ENCODE peak calls at places on chromosome 1, in seven cellular contexts. U is body of pancreas, V is AG10803, A is mesothelial cell of epicardium, B is GM23338, P is GM12865, G is esophagus squamous epithelium. C is an unnamed sample.

GRCh38 chr1:89953072-89953626 is 41.8 kb upstream of the ZNF326 start:
- DNase-seq in U (peak), V (peak), A (no peak), B (peak), P (peak), G (no peak), C (no peak)

GRCh38 chr1:43031316-43032203 is 72.9 kb upstream of the SLC2A1 start:
- DNase-seq in U (no peak), V (no peak), A (no peak), B (no peak), P (no peak), G (no peak), C (no peak)

GRCh38 chr1:55209247-55209646 is 5.9 kb downstream of the USP24 start:
- DNase-seq in U (no peak), V (no peak), A (no peak), B (peak), P (peak), G (no peak), C (no peak)

GRCh38 chr1:23904748-23905357 is 8.3 kb downstream of the CNR2 start:
- DNase-seq in U (no peak), V (no peak), A (no peak), B (no peak), P (peak), G (no peak), C (no peak)

GRCh38 chr1:205275133-205275532 is 46.4 kb downstream of the NUAK2 start:
- DNase-seq in U (peak), V (no peak), A (no peak), B (no peak), P (no peak), G (no peak), C (no peak)

GRCh38 chr1:8343464-8344001 is 25.6 kb downstream of the SLC45A1 start:
- DNase-seq in U (peak), V (peak), A (no peak), B (no peak), P (no peak), G (no peak), C (no peak)

GRCh38 chr1:58774027-58774426 is 9.8 kb downstream of the JUN start:
- DNase-seq in U (no peak), V (no peak), A (no peak), B (no peak), P (no peak), G (no peak), C (no peak)

GRCh38 chr1:18681423-18681835 is 50.8 kb downstream of the PAX7 start:
- DNase-seq in U (no peak), V (peak), A (no peak), B (peak), P (peak), G (no peak), C (no peak)

GRCh38 chr1:59564192-59564891 is 250.4 kb upstream of the HOOK1 start:
- DNase-seq in U (no peak), V (peak), A (no peak), B (no peak), P (no peak), G (no peak), C (no peak)

GRCh38 chr1:224996266-224996665 is 66.8 kb downstream of the DNAH14 start:
- DNase-seq in U (no peak), V (no peak), A (no peak), B (no peak), P (no peak), G (no peak), C (no peak)

GRCh38 chr1:165763442-165763841 is 5.2 kb downstream of the TMCO1 start:
- DNase-seq in U (no peak), V (no peak), A (no peak), B (no peak), P (no peak), G (no peak), C (no peak)

GRCh38 chr1:117622726-117623125 is 16.9 kb downstream of the TENT5C start:
- DNase-seq in U (no peak), V (no peak), A (no peak), B (no peak), P (no peak), G (no peak), C (no peak)
- TF ChIP-seq CTCF in U (peak), V (peak), A (no peak), B (no peak), P (no peak), G (no peak), C (no peak)

GRCh38 chr1:65255088-65256050 is 54.0 kb upstream of the DNAJC6 start:
- DNase-seq in U (no peak), V (peak), A (peak), B (peak), P (no peak), G (no peak), C (no peak)

GRCh38 chr1:65250826-65251225 is 58.5 kb upstream of the DNAJC6 start:
- DNase-seq in U (no peak), V (no peak), A (no peak), B (no peak), P (no peak), G (no peak), C (no peak)

GRCh38 chr1:65256860-65257719 is 52.3 kb upstream of the DNAJC6 start:
- DNase-seq in U (no peak), V (no peak), A (no peak), B (no peak), P (no peak), G (no peak), C (no peak)

GRCh38 chr1:65253800-65254319 is 55.5 kb upstream of the DNAJC6 start:
- DNase-seq in U (no peak), V (peak), A (no peak), B (no peak), P (no peak), G (no peak), C (no peak)

DNA sequence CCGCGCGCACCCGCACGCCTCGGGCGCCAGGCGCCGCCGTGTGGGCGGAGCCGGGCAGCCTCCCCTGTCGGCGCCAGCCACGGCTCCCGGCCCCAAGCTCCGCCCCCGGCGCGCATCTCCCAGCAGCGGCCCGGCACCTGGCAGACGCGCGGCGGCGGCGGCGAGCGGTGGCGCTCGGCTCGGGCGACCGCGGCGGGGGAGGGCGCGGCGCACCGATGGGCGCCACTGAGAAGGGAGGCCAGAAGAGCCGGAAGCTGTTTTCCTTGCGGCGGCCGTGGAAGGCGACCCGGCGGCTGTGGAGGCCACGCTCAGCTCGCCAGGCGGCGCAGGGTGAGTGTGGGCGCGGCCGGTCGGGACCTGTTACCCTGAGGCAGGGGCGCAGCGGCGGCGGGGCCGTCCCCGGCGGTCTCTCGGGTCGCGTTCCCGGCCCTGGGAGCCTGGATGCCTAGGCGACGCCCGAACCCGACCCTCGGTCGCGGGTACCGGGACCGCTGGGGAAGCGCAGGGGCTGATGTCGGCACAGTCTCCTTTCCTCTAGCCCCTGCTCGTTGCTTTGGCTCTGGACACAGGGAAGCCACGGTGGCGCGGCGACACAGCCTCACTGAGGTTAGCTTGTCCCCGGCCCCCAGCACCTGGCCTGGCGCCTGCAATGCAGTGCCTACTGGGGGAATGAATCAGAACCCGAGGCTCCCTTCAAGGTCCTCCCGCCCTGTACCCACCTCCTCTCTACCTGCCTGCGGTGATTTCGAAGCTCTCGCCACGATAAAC is 54.8 kb upstream of the DNAJC6 start:
- DNase-seq in U (peak), V (peak), A (peak), B (peak), P (peak), G (no peak), C (peak)
- TF ChIP-seq CTCF in U (no peak), V (peak), A (no peak), B (no peak), P (no peak), G (no peak), C (no peak)

GRCh38 chr1:111989531-111990025 is at the start of gene KCND3:
- DNase-seq in U (peak), V (peak), A (peak), B (peak), P (peak), G (no peak), C (no peak)

GRCh38 chr1:111990026-111990877 is 784 bp upstream of the KCND3 start:
- DNase-seq in U (peak), V (peak), A (peak), B (peak), P (no peak), G (no peak), C (no peak)

GRCh38 chr1:111988743-111989453 is 570 bp downstream of the KCND3 start:
- DNase-seq in U (peak), V (no peak), A (no peak), B (peak), P (no peak), G (no peak), C (no peak)

GRCh38 chr1:111992396-111992985 is 3.0 kb upstream of the KCND3 start:
- DNase-seq in U (no peak), V (no peak), A (no peak), B (no peak), P (no peak), G (no peak), C (no peak)

DNA sequence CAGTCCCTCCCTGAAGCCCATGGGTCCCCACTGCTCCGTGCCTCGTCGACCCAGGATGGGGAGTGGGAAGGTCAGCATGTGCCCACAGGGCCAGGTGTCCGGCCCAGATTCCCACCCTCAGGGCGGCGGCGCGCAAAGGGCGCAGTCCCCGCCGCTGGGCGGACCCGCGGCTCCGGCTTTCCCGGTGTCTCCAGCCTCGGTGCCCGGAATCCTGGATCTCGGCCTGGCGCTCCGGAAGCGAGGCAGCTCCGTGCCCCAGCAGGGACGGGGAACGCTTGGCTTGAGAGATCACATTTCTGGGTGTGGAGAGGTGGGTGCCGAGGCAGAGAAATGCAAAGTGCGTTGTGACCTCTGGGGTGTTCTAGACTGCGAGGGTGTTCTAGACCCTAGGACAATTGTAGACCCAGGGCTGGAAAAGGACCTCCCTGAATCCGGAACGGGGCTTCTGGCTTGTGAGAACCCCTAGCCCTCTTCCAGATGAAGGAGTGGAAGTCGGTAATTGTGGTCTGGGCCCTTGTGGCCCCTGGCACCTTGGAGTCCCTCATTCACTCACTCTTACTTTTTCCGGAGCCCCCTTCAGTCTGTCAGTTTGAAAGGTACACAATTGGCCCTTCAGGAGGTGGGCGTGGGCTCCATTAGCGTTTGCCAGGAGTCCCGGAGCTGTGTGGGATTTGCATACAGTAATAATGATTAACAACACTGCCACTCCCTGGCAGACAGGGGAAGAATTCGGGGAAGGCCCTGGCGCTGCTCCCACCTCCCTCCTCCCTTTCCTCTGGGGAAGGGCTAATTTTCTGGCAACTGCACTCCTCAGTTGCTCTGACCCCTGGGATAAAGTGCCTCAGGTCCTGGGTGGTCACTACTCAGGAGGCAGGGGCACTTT is 1.7 kb upstream of the KCND3 start:
- DNase-seq in U (peak), V (peak), A (peak), B (peak), P (no peak), G (no peak), C (peak)
- TF ChIP-seq CTCF in U (peak), V (peak), A (no peak), B (peak), P (no peak), G (peak), C (no peak)

GRCh38 chr1:201463071-201463552 is 5.9 kb downstream of the PHLDA3 start:
- DNase-seq in U (no peak), V (peak), A (no peak), B (peak), P (no peak), G (no peak), C (no peak)
- TF ChIP-seq CTCF in U (no peak), V (peak), A (no peak), B (peak), P (no peak), G (no peak), C (no peak)

DNA sequence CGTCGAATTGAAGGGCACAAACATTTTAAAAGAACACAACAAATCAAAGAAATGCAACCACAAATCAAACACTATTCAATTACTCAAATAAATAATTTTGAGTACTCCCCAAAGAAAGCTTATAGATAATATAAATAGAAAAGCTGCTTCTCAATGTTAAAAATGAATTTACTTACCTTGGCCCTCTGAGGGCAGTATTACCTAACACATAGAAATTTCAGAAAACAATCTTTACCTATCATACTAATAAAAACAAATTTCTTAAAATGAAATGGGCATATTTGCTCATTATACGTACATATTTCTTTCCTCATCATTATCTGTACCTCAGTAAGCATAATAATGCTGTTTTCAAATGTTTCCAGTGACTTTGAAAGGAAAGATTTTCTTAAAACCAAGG is 141.8 kb downstream of the AKT3 start:
- DNase-seq in U (no peak), V (no peak), A (no peak), B (no peak), P (peak), G (no peak), C (no peak)
- TF ChIP-seq CTCF in U (peak), V (peak), A (no peak), B (peak), P (peak), G (no peak), C (no peak)

C was measured in omental fat pad.